ENCODE peak calls at places on chromosomes 7 and 10, in five cellular contexts. One of them, this sample, is unnamed.

GRCh38 chr7:44767134-44767911 is 18.7 kb downstream of the ZMIZ2 start:
- DNase-seq in IMR-90: no peak
- DNase-seq in neuronal stem cell: no peak
- DNase-seq in H9: no peak
- DNase-seq in mesenchymal stem cell: no peak
- DNase-seq in this sample: no peak

GRCh38 chr7:133252506-133252857 is 396 bp upstream of the EXOC4 start:
- DNase-seq in IMR-90: no peak
- DNase-seq in neuronal stem cell: no peak
- DNase-seq in H9: no peak
- DNase-seq in mesenchymal stem cell: no peak
- DNase-seq in this sample: no peak

GRCh38 chr10:92901819-92902234 is 53.5 kb downstream of the EXOC6 start:
- DNase-seq in IMR-90: no peak
- DNase-seq in neuronal stem cell: no peak
- DNase-seq in H9: no peak
- DNase-seq in mesenchymal stem cell: no peak
- DNase-seq in this sample: no peak

GRCh38 chr10:110496553-110497437 is 912 bp upstream of the DUSP5 start:
- DNase-seq in IMR-90: no peak
- DNase-seq in neuronal stem cell: no peak
- DNase-seq in H9: no peak
- DNase-seq in mesenchymal stem cell: no peak
- DNase-seq in this sample: no peak

GRCh38 chr7:422191-422885 is 97.3 kb downstream of the PDGFA start:
- DNase-seq in IMR-90: no peak
- DNase-seq in neuronal stem cell: no peak
- DNase-seq in H9: no peak
- DNase-seq in mesenchymal stem cell: no peak
- DNase-seq in this sample: no peak

GRCh38 chr10:45376364-45376801 is 2.4 kb downstream of the ALOX5 start:
- DNase-seq in IMR-90: no peak
- DNase-seq in neuronal stem cell: no peak
- DNase-seq in H9: no peak
- DNase-seq in mesenchymal stem cell: no peak
- DNase-seq in this sample: peak

GRCh38 chr10:117950408-117950807 is 96.3 kb downstream of the RAB11FIP2 start:
- DNase-seq in IMR-90: no peak
- DNase-seq in neuronal stem cell: no peak
- DNase-seq in H9: no peak
- DNase-seq in mesenchymal stem cell: no peak
- DNase-seq in this sample: no peak

GRCh38 chr7:20895563-20895962 is 108.9 kb upstream of the SP8 start:
- DNase-seq in IMR-90: no peak
- DNase-seq in neuronal stem cell: no peak
- DNase-seq in H9: no peak
- DNase-seq in mesenchymal stem cell: peak
- DNase-seq in this sample: no peak

GRCh38 chr7:7565746-7566650 is 686 bp upstream of the MIOS start:
- DNase-seq in IMR-90: no peak
- DNase-seq in neuronal stem cell: no peak
- DNase-seq in H9: peak
- DNase-seq in mesenchymal stem cell: no peak
- DNase-seq in this sample: peak

GRCh38 chr7:35726654-35727053 is 31.7 kb upstream of the HERPUD2 start:
- DNase-seq in IMR-90: no peak
- DNase-seq in neuronal stem cell: no peak
- DNase-seq in H9: no peak
- DNase-seq in mesenchymal stem cell: no peak
- DNase-seq in this sample: no peak

GRCh38 chr7:35728412-35729060 is 33.6 kb upstream of the HERPUD2 start:
- DNase-seq in IMR-90: no peak
- DNase-seq in neuronal stem cell: no peak
- DNase-seq in H9: no peak
- DNase-seq in mesenchymal stem cell: peak
- DNase-seq in this sample: no peak

GRCh38 chr7:35729061-35729783 is 34.3 kb upstream of the HERPUD2 start:
- DNase-seq in IMR-90: no peak
- DNase-seq in neuronal stem cell: no peak
- DNase-seq in H9: no peak
- DNase-seq in mesenchymal stem cell: no peak
- DNase-seq in this sample: no peak

GRCh38 chr7:35725280-35725680 is 30.3 kb upstream of the HERPUD2 start:
- DNase-seq in IMR-90: no peak
- DNase-seq in neuronal stem cell: no peak
- DNase-seq in H9: no peak
- DNase-seq in mesenchymal stem cell: no peak
- DNase-seq in this sample: no peak

GRCh38 chr7:35727571-35727970 is 32.6 kb upstream of the HERPUD2 start:
- DNase-seq in IMR-90: no peak
- DNase-seq in neuronal stem cell: no peak
- DNase-seq in H9: no peak
- DNase-seq in mesenchymal stem cell: peak
- DNase-seq in this sample: no peak
- H3K23ac ChIP-seq in IMR-90: no peak
- H3K23ac ChIP-seq in neuronal stem cell: no peak
- H3K23ac ChIP-seq in H9: no peak
- H3K23ac ChIP-seq in mesenchymal stem cell: no peak
- H3K23ac ChIP-seq in this sample: no peak

DNA sequence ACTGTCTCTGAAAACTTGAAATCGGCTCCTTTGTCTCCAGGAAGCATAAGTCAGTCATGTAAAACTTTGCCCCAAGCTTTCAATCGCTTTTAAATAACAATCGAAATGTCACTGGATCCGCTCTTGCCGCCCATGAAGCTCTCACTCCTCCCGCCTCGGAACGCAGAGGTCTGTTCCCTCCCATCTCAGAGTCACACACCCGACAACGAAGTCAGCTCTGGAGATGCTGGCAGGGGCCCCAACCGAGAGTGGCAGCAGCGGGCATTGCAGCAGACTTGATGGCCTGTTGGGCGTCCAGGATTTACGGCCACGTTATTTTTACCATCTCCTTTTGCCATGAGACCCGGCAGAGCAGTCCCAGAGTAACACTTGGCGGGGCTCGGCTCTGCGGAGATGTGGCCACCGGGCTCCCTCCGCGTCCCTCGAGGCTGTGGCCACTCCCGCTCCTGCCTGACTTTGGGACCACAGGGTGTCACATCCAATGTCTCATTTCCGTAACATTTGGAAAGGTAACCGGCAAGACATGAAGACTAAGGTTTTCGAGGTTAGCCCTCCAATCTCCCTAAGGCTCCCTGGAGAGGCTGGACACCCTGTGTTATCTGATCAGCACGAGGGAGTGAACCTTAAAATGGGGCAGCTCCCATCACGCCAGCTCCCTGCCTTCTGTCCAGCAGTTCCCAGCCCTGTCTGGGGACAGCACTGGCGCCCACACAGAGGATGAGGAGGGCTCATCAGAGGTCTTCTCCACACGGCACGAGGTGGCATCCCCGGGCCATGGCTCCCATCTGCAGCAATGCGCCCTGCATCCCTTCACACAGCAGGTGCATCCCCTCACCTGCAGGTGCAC is 62.8 kb upstream of the ADGRA1 start:
- DNase-seq in IMR-90: no peak
- DNase-seq in neuronal stem cell: no peak
- DNase-seq in H9: no peak
- DNase-seq in mesenchymal stem cell: no peak
- DNase-seq in this sample: no peak
- H3K23ac ChIP-seq in IMR-90: no peak
- H3K23ac ChIP-seq in neuronal stem cell: peak
- H3K23ac ChIP-seq in H9: no peak
- H3K23ac ChIP-seq in mesenchymal stem cell: no peak
- H3K23ac ChIP-seq in this sample: no peak

GRCh38 chr7:135211179-135211945 is at the start of gene WDR91:
- DNase-seq in IMR-90: peak
- DNase-seq in neuronal stem cell: peak
- DNase-seq in H9: peak
- DNase-seq in mesenchymal stem cell: peak
- DNase-seq in this sample: peak
- H3K23ac ChIP-seq in IMR-90: peak
- H3K23ac ChIP-seq in neuronal stem cell: peak
- H3K23ac ChIP-seq in H9: no peak
- H3K23ac ChIP-seq in mesenchymal stem cell: peak
- H3K23ac ChIP-seq in this sample: peak

GRCh38 chr7:1919539-1920265 is 249.6 kb downstream of the ELFN1 start:
- DNase-seq in IMR-90: peak
- DNase-seq in neuronal stem cell: no peak
- DNase-seq in H9: no peak
- DNase-seq in mesenchymal stem cell: peak
- DNase-seq in this sample: no peak
- H3K23ac ChIP-seq in IMR-90: peak
- H3K23ac ChIP-seq in neuronal stem cell: no peak
- H3K23ac ChIP-seq in H9: no peak
- H3K23ac ChIP-seq in mesenchymal stem cell: no peak
- H3K23ac ChIP-seq in this sample: no peak

GRCh38 chr10:123970927-123971286 is 79.3 kb upstream of the CPXM2 start:
- DNase-seq in IMR-90: no peak
- DNase-seq in neuronal stem cell: no peak
- DNase-seq in H9: no peak
- DNase-seq in mesenchymal stem cell: no peak
- DNase-seq in this sample: no peak
- H3K23ac ChIP-seq in IMR-90: no peak
- H3K23ac ChIP-seq in neuronal stem cell: no peak
- H3K23ac ChIP-seq in H9: no peak
- H3K23ac ChIP-seq in mesenchymal stem cell: no peak
- H3K23ac ChIP-seq in this sample: no peak

GRCh38 chr7:136266457-136266856 is 289.3 kb upstream of the MTPN start:
- DNase-seq in IMR-90: no peak
- DNase-seq in neuronal stem cell: no peak
- DNase-seq in H9: no peak
- DNase-seq in mesenchymal stem cell: no peak
- DNase-seq in this sample: no peak
- H3K23ac ChIP-seq in IMR-90: no peak
- H3K23ac ChIP-seq in neuronal stem cell: no peak
- H3K23ac ChIP-seq in H9: no peak
- H3K23ac ChIP-seq in mesenchymal stem cell: no peak
- H3K23ac ChIP-seq in this sample: no peak

This sample was measured in mesendoderm.